ENCODE peak calls at places on chromosomes 2 and 18, in ten cellular contexts. M, J, W, I, S, Q, B, L, N and E are unnamed samples.

GRCh38 chr2:139790807-139791206 is 1010.6 kb upstream of the NXPH2 start:
- DNase-seq in I (no peak), N (no peak), Q (peak; percentile 66), S (no peak), B (no peak), M (no peak), J (no peak), W (peak; percentile 5), L (no peak), E (peak; percentile 3)

GRCh38 chr2:149579972-149580882 is 7.3 kb downstream of the MMADHC start:
- DNase-seq in M (no peak), Q (peak; percentile 71), B (no peak), I (no peak), L (peak; percentile 35), J (peak; percentile 63), W (no peak), S (no peak), N (no peak), E (peak; percentile 33)

GRCh38 chr2:234699456-234699855 is 202.6 kb upstream of the ARL4C start:
- DNase-seq in W (no peak), J (no peak), L (no peak), B (no peak), M (no peak), S (no peak), Q (no peak), I (no peak), N (no peak), E (no peak)

GRCh38 chr18:76564117-76564516 is 69.1 kb upstream of the ZNF516 start:
- DNase-seq in L (peak; percentile 67), J (peak; percentile 89), I (no peak), B (no peak), S (no peak), Q (peak; percentile 94), W (peak; percentile 7), M (no peak), N (no peak), E (peak; percentile 54)

GRCh38 chr18:33576999-33577687 is 876 bp upstream of the ASXL3 start:
- DNase-seq in S (no peak), L (no peak), N (no peak), W (no peak), J (no peak), I (no peak), M (no peak), B (no peak), Q (no peak), E (no peak)

GRCh38 chr2:9918275-9918674 is 33.2 kb upstream of the GRHL1 start:
- DNase-seq in Q (peak; percentile 46), I (no peak), N (no peak), J (peak; percentile 33), S (no peak), L (peak; percentile 25), W (no peak), M (no peak), B (no peak), E (peak; percentile 22)

GRCh38 chr18:29882620-29883019 is 1159.9 kb downstream of the DSC3 start:
- DNase-seq in S (no peak), I (no peak), M (no peak), Q (no peak), B (no peak), L (no peak), N (no peak), J (no peak), W (no peak), E (no peak)

GRCh38 chr18:33536904-33537303 is 41.1 kb upstream of the ASXL3 start:
- DNase-seq in I (no peak), N (no peak), J (no peak), S (peak; percentile 39), Q (no peak), W (no peak), L (no peak), B (no peak), M (no peak), E (no peak)

GRCh38 chr2:10446631-10447030 is 1.5 kb downstream of the ODC1 start:
- DNase-seq in W (no peak), L (no peak), B (no peak), Q (no peak), J (no peak), M (no peak), I (no peak), S (no peak), N (no peak), E (no peak)

GRCh38 chr2:85145116-85145820 is 12.1 kb downstream of the TCF7L1 start:
- DNase-seq in W (no peak), N (no peak), L (no peak), J (no peak), B (no peak), I (no peak), M (no peak), Q (no peak), S (no peak), E (peak; percentile 13)

GRCh38 chr2:128817171-128817570 is 498.5 kb upstream of the HS6ST1 start:
- DNase-seq in I (no peak), L (no peak), M (no peak), W (no peak), Q (no peak), B (no peak), S (no peak), J (no peak), N (no peak), E (no peak)